ENCODE peak calls at places on chromosomes 7 and 10, in six cellular contexts. K is sciatic nerve, B is heart right ventricle, I is stomach, C is AG08395, D is HS-5. U is an unnamed sample.

GRCh38 chr10:88804083-88804812 is 1.7 kb downstream of the LIPM start:
- DNase-seq in B (no peak), D (no peak), C (no peak), K (no peak), I (no peak), U (no peak)

GRCh38 chr7:74311305-74311744 is 22.1 kb downstream of the CLIP2 start:
- DNase-seq in C (no peak), K (no peak), B (no peak), I (no peak), D (no peak), U (no peak)

GRCh38 chr7:2440608-2441245 is 35.5 kb downstream of the GRIFIN start:
- DNase-seq in B (no peak), C (no peak), K (no peak), D (no peak), I (peak; percentile 65), U (no peak)

GRCh38 chr10:78292987-78293865 is 259.6 kb downstream of the RPS24 start:
- DNase-seq in I (no peak), C (peak; percentile 18), D (no peak), K (no peak), B (no peak), U (no peak)

GRCh38 chr10:44960482-44961230 is 1.1 kb downstream of the RASSF4 start:
- DNase-seq in I (no peak), D (no peak), C (no peak), K (no peak), B (no peak), U (no peak)

GRCh38 chr10:93334901-93335312 is 147.2 kb downstream of the MYOF start:
- DNase-seq in D (no peak), C (peak; percentile 84), B (no peak), K (no peak), I (no peak), U (no peak)

GRCh38 chr10:102831322-102832071 is 5.7 kb downstream of the CYP17A1 start:
- DNase-seq in B (no peak), I (no peak), C (peak; percentile 68), K (no peak), D (no peak), U (no peak)

GRCh38 chr10:124033887-124034218 is 59.5 kb downstream of the CHST15 start:
- DNase-seq in C (no peak), I (peak; percentile 67), D (no peak), B (peak; percentile 53), K (no peak), U (no peak)

GRCh38 chr7:116342125-116342524 is 131.8 kb downstream of the TES start:
- DNase-seq in B (no peak), D (no peak), K (no peak), C (no peak), I (no peak), U (no peak)

GRCh38 chr10:88089498-88089897 is 226.1 kb downstream of the PTEN start:
- DNase-seq in I (peak; percentile 80), B (no peak), D (no peak), C (no peak), K (no peak), U (peak; percentile 90)

GRCh38 chr10:61016630-61017029 is 72.6 kb upstream of the RHOBTB1 start:
- DNase-seq in B (no peak), I (no peak), K (no peak), D (no peak), C (no peak), U (no peak)

GRCh38 chr7:128356546-128357365 is 4.7 kb downstream of the PRRT4 start:
- DNase-seq in I (no peak), D (no peak), C (no peak), K (no peak), B (no peak), U (no peak)

GRCh38 chr10:18216482-18216881 is 76.3 kb downstream of the CACNB2 start:
- DNase-seq in B (no peak), I (no peak), K (no peak), C (peak; percentile 38), D (no peak), U (peak; percentile 3)

GRCh38 chr7:27737178-27737577 is 2.8 kb upstream of the TAX1BP1 start:
- DNase-seq in B (no peak), D (no peak), I (no peak), K (no peak), C (no peak), U (no peak)

GRCh38 chr10:97542169-97543024 is 30.2 kb upstream of the ANKRD2 start:
- DNase-seq in K (peak; percentile 79), B (peak; percentile 56), D (peak; percentile 88), C (peak; percentile 86), I (peak; percentile 40), U (no peak)

GRCh38 chr10:111836586-111836985 is 347.0 kb downstream of the GPAM start:
- DNase-seq in C (no peak), D (no peak), K (no peak), B (no peak), I (no peak), U (no peak)

GRCh38 chr10:8051851-8052257 is 2.6 kb upstream of the GATA3 start:
- DNase-seq in I (no peak), D (no peak), B (no peak), K (no peak), C (no peak), U (no peak)

GRCh38 chr10:15088428-15089261 is at the start of gene ACBD7:
- DNase-seq in K (peak; percentile 79), I (peak; percentile 86), B (peak; percentile 80), D (no peak), C (peak; percentile 95), U (peak; percentile 75)

GRCh38 chr10:13660545-13660920 is 73.8 kb downstream of the PRPF18 start:
- DNase-seq in D (no peak), C (peak; percentile 43), I (no peak), K (no peak), B (no peak), U (no peak)

U was measured in NCI-H1105 treated with DMSO at 0.1 percent for 48 hours.